ENCODE peak calls at places on chromosomes 2 and 18, in ten cellular contexts. E is fibroblast of pulmonary artery, G is fibroblast of mammary gland, B is endodermal cell, M is fibroblast of the aortic adventitia, R is PC-3, H is spleen, Y is mesenchymal stem cell, L is left ventricle myocardium inferior, U is psoas muscle. T is an unnamed sample.

GRCh38 chr2:175892046-175892445 is 110.0 kb downstream of the LNPK start:
- DNase-seq in E (no peak), G (peak), B (no peak), M (no peak), R (no peak), H (no peak), Y (no peak), L (no peak), U (no peak), T (no peak)

GRCh38 chr2:116719841-116720240 is 1094.7 kb upstream of the DDX18 start:
- DNase-seq in E (peak), G (peak), B (no peak), M (no peak), R (peak), H (no peak), Y (peak), L (no peak), U (no peak), T (no peak)

GRCh38 chr2:162111958-162112850 is 38.2 kb upstream of the DPP4 start:
- DNase-seq in E (no peak), G (no peak), B (no peak), M (no peak), R (no peak), H (no peak), Y (no peak), L (no peak), U (no peak), T (no peak)

GRCh38 chr18:63476666-63477065 is at the start of gene SERPINB5:
- DNase-seq in E (no peak), G (no peak), B (peak), M (no peak), R (peak), H (no peak), Y (no peak), L (no peak), U (no peak), T (no peak)

GRCh38 chr2:28273751-28274150 is 118.9 kb upstream of the FOSL2 start:
- DNase-seq in E (no peak), G (no peak), B (no peak), M (no peak), R (no peak), H (no peak), Y (no peak), L (no peak), U (no peak), T (no peak)

GRCh38 chr2:212640428-212640827 is 101.8 kb upstream of the ERBB4 start:
- DNase-seq in E (no peak), G (peak), B (no peak), M (no peak), R (peak), H (no peak), Y (no peak), L (no peak), U (no peak), T (no peak)

GRCh38 chr2:53021285-53021684 is 746.3 kb upstream of the CHAC2 start:
- DNase-seq in E (peak), G (peak), B (no peak), M (peak), R (peak), H (no peak), Y (peak), L (no peak), U (no peak), T (no peak)

GRCh38 chr2:145764631-145765030 is 1244.7 kb upstream of the ZEB2 start:
- DNase-seq in E (peak), G (peak), B (no peak), M (no peak), R (no peak), H (no peak), Y (no peak), L (peak), U (peak), T (no peak)

GRCh38 chr2:191866675-191867506 is 20.0 kb upstream of the CAVIN2 start:
- DNase-seq in E (peak), G (peak), B (no peak), M (peak), R (peak), H (no peak), Y (peak), L (no peak), U (no peak), T (no peak)

GRCh38 chr2:8543412-8544167 is 138.3 kb upstream of the ID2 start:
- DNase-seq in E (peak), G (peak), B (peak), M (peak), R (peak), H (peak), Y (peak), L (peak), U (peak), T (no peak)

GRCh38 chr2:120919771-120920437 is 184.2 kb downstream of the GLI2 start:
- DNase-seq in E (peak), G (peak), B (no peak), M (peak), R (no peak), H (no peak), Y (peak), L (peak), U (peak), T (no peak)

GRCh38 chr2:36530178-36530982 is 67.6 kb downstream of the FEZ2 start:
- DNase-seq in E (peak), G (peak), B (no peak), M (peak), R (no peak), H (no peak), Y (peak), L (no peak), U (no peak), T (peak)

GRCh38 chr2:235613671-235614070 is 119.8 kb downstream of the AGAP1 start:
- DNase-seq in E (no peak), G (no peak), B (no peak), M (no peak), R (no peak), H (no peak), Y (no peak), L (no peak), U (no peak), T (no peak)
- H3K4me3 ChIP-seq in E (no peak), G (no peak), B (no peak), M (no peak), R (no peak), H (no peak), Y (no peak), L (no peak), U (no peak), T (no peak)

DNA sequence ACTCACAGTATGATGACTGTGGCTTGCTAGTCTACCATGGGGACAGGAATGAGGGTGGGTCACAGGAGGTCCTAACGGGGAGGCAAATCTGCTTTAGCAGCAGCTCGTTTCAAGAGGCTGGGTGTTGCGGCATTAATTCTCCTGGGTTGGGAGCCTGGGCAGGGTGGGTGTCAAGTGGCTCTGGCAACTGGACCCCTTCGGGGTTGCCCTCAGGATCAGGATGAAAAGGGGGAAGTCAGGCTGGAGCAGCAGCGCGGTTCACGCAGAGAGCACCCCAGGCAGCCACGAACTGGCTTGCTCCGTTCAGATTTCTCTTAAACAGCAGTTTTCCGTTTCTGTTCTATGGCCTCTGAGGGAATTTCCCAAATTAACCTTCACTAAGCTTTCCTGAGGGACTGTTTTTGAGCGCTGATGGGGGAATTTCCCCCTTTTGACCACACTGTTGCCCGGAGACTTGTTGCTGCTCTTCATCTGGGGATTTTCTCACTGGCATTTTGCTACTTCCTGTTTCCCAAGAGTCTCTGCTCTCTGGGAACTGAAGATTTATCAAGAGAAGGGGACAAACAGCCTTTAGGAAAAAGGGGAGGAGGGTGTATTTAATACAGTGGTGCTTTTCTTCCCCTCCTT is 59.9 kb upstream of the PELI1 start:
- DNase-seq in E (peak), G (peak), B (no peak), M (peak), R (no peak), H (peak), Y (peak), L (peak), U (peak), T (peak)
- H3K4me3 ChIP-seq in E (no peak), G (no peak), B (no peak), M (no peak), R (peak), H (peak), Y (peak), L (peak), U (peak), T (peak)

GRCh38 chr2:46700435-46700834 is 215.2 kb downstream of the MCFD2 start:
- DNase-seq in E (no peak), G (no peak), B (no peak), M (peak), R (no peak), H (no peak), Y (no peak), L (no peak), U (no peak), T (no peak)

GRCh38 chr2:46695283-46695682 is 215.9 kb downstream of the TMEM247 start:
- DNase-seq in E (no peak), G (peak), B (no peak), M (no peak), R (peak), H (no peak), Y (no peak), L (no peak), U (no peak), T (no peak)

GRCh38 chr2:46697830-46698323 is 217.7 kb downstream of the MCFD2 start:
- DNase-seq in E (no peak), G (no peak), B (peak), M (no peak), R (no peak), H (peak), Y (no peak), L (no peak), U (no peak), T (no peak)

GRCh38 chr2:46701152-46701551 is 214.5 kb downstream of the MCFD2 start:
- DNase-seq in E (peak), G (peak), B (no peak), M (peak), R (peak), H (no peak), Y (peak), L (no peak), U (no peak), T (no peak)

DNA sequence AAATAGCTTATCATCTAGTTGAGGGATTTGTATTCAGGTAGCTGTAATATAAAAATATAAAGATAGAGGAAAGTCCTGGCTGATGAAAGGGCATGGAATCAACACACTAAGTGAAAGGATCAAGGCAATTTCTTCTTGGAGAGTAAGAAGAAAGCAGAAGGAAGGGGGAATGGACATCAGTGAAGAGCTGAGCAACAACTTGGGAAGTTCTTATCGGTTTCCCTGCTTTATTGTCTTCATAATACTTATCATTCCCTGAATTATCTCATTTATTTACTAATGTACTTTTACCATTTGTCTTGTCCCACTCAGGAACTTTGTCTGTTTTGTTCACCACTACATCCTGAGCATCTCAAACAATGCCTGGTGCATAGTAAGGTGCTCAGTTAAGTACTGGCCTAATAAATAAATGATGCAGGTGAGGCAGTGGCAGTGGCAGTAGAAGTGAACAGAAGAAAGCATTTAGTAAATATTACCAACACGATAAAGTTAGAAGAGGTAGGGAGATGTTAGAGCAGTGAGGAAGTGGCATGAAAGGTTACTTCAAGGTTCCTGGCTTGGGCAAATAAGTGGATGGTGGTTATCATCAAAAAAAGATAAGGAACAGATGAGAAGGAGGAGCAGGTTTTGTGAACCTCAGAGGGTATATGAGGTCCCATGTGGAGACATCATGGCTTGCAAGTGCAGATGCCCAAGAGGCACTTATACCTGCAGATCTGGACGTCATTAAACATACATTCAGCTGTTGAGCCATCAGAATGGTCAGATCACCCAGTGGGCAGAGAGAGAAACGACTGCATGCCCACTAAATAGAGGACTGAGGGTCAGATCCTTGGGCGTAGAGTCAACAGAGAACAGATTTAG is 217.8 kb downstream of the TMEM247 start:
- DNase-seq in E (no peak), G (no peak), B (no peak), M (no peak), R (no peak), H (no peak), Y (no peak), L (no peak), U (no peak), T (no peak)
- H3K4me3 ChIP-seq in E (no peak), G (no peak), B (peak), M (no peak), R (no peak), H (no peak), Y (peak), L (no peak), U (no peak), T (no peak)

GRCh38 chr2:237486819-237487448 is at the start of gene MLPH:
- DNase-seq in E (no peak), G (peak), B (peak), M (no peak), R (peak), H (peak), Y (peak), L (peak), U (peak), T (no peak)
- H3K4me3 ChIP-seq in E (peak), G (peak), B (peak), M (peak), R (peak), H (peak), Y (peak), L (peak), U (peak), T (no peak)

DNA sequence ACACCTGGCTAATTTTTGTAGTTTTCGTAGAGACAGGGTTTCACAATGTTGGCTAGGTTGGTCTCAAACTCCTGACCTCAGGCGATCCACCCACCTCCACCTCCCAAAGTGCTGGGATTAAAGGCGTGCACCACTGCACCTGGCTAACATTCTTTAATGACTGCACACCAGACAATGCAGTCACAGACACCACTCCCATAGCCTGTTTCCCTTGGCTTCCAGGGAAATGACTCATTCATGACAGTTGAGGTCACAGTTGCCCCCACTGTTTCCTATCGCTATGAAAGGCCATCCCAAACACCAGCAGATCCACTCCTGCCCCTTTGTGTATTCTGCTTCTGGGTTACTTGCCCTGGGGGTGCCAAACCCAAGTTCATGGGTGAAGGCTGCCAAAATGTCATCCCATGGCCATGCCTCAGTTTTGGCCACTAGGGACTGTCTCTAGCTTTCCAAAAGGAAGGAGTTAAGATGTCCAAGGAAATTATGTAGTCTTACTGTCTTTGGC is 8.7 kb downstream of the CHMP1B start:
- DNase-seq in E (peak), G (peak), B (peak), M (peak), R (peak), H (peak), Y (peak), L (no peak), U (no peak), T (no peak)
- H3K4me3 ChIP-seq in E (no peak), G (no peak), B (no peak), M (no peak), R (no peak), H (no peak), Y (no peak), L (no peak), U (peak), T (no peak)

GRCh38 chr2:232420073-232420454 is 13.4 kb downstream of the ALPG start:
- DNase-seq in E (no peak), G (no peak), B (no peak), M (no peak), R (no peak), H (no peak), Y (peak), L (no peak), U (no peak), T (no peak)

GRCh38 chr2:232422051-232422450 is 15.4 kb downstream of the ALPG start:
- DNase-seq in E (no peak), G (no peak), B (peak), M (no peak), R (no peak), H (no peak), Y (no peak), L (no peak), U (no peak), T (no peak)

GRCh38 chr2:232419245-232420072 is 12.8 kb downstream of the ALPG start:
- DNase-seq in E (no peak), G (no peak), B (peak), M (no peak), R (no peak), H (no peak), Y (peak), L (no peak), U (no peak), T (no peak)

GRCh38 chr2:232420463-232421188 is 14.0 kb downstream of the ALPG start:
- DNase-seq in E (no peak), G (no peak), B (peak), M (no peak), R (peak), H (peak), Y (peak), L (no peak), U (no peak), T (no peak)

GRCh38 chr2:232421189-232421785 is 14.6 kb downstream of the ALPG start:
- DNase-seq in E (no peak), G (no peak), B (peak), M (no peak), R (no peak), H (peak), Y (no peak), L (no peak), U (no peak), T (no peak)
- H3K4me3 ChIP-seq in E (no peak), G (no peak), B (peak), M (no peak), R (peak), H (peak), Y (no peak), L (peak), U (no peak), T (no peak)

DNA sequence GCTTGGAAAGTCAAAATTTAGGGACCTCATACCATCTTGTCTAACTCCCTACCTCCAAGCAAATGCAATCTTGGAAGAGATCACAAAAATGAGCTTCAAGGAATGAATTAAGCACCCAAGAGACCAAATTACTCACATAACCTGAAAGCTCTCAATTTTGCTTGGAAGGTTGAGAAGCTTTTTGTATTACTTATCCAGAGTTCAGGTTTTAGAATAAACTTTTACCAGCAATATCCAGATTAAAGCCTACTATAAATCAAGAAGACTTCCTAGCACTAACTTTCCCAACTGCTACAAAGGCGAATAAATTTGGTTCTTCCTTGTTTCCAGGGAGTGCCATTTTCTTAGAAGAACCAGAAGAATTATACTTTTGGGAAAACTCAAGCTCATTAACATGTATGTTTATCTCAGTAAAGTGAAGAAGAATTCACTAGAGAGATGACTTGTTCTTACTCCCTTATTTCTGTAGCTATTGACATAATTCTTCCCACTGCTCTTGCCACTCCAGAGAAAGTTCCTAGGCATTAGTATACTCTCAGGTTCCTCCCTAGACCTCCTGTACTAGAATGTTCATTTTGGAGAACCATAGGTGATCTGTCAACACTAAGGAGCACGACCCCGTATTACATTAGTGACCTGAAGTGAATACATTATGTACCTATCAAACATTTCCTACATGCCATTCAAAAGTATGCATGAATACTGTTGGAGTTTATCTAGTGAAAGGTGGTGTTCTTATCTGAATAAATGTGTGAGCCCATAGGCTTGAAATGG is 18.0 kb upstream of the STPG4 start:
- DNase-seq in E (no peak), G (no peak), B (no peak), M (no peak), R (no peak), H (no peak), Y (no peak), L (no peak), U (no peak), T (no peak)
- H3K4me3 ChIP-seq in E (peak), G (peak), B (peak), M (peak), R (peak), H (peak), Y (peak), L (peak), U (peak), T (peak)

T was measured in GM12864.